ENCODE peak calls at places on chromosomes 6 and 20, in five cellular contexts. S, A, F, Z and K are unnamed samples.

GRCh38 chr20:2133318-2134183 is 31.9 kb downstream of the STK35 start:
- DNase-seq in A (peak; percentile 85), F (no peak), Z (peak; percentile 46), S (peak; percentile 77), K (no peak)

GRCh38 chr6:18506387-18507017 is 119.4 kb downstream of the RNF144B start:
- DNase-seq in A (peak; percentile 4), S (peak; percentile 21), Z (no peak), F (no peak), K (no peak)

GRCh38 chr6:37131104-37131959 is 38.6 kb upstream of the PIM1 start:
- DNase-seq in S (no peak), Z (peak; percentile 75), F (peak; percentile 84), A (peak; percentile 35), K (no peak)

GRCh38 chr6:17705428-17705777 is 1.3 kb downstream of the NUP153 start:
- DNase-seq in Z (peak; percentile 50), A (peak; percentile 78), F (peak; percentile 55), S (peak; percentile 82), K (no peak)

GRCh38 chr6:161417712-161418457 is 144.0 kb upstream of the AGPAT4 start:
- DNase-seq in S (peak; percentile 93), A (peak; percentile 98), Z (no peak), F (no peak), K (peak; percentile 73)

GRCh38 chr20:50353289-50353961 is 156.8 kb upstream of the PTPN1 start:
- DNase-seq in Z (no peak), S (no peak), F (peak; percentile 18), A (no peak), K (no peak)

GRCh38 chr20:11544029-11544678 is 373.5 kb upstream of the BTBD3 start:
- DNase-seq in S (peak; percentile 85), A (peak; percentile 68), Z (no peak), F (peak; percentile 59), K (peak; percentile 70)

GRCh38 chr6:1574083-1574761 is 35.5 kb upstream of the FOXC1 start:
- DNase-seq in S (no peak), Z (no peak), F (no peak), A (no peak), K (no peak)

GRCh38 chr20:50969912-50970311 is 11.3 kb downstream of the MOCS3 start:
- DNase-seq in S (no peak), A (no peak), F (no peak), Z (no peak), K (no peak)

GRCh38 chr6:132819405-132820145 is 5.2 kb downstream of the RPS12 start:
- DNase-seq in A (peak; percentile 63), S (peak; percentile 42), Z (no peak), F (no peak), K (no peak)

GRCh38 chr20:25071722-25072121 is 10.2 kb downstream of the VSX1 start:
- DNase-seq in F (no peak), S (no peak), Z (no peak), A (no peak), K (no peak)
- TF ChIP-seq CTCF in F (no peak), S (no peak), Z (no peak), A (no peak), K (no peak)

DNA sequence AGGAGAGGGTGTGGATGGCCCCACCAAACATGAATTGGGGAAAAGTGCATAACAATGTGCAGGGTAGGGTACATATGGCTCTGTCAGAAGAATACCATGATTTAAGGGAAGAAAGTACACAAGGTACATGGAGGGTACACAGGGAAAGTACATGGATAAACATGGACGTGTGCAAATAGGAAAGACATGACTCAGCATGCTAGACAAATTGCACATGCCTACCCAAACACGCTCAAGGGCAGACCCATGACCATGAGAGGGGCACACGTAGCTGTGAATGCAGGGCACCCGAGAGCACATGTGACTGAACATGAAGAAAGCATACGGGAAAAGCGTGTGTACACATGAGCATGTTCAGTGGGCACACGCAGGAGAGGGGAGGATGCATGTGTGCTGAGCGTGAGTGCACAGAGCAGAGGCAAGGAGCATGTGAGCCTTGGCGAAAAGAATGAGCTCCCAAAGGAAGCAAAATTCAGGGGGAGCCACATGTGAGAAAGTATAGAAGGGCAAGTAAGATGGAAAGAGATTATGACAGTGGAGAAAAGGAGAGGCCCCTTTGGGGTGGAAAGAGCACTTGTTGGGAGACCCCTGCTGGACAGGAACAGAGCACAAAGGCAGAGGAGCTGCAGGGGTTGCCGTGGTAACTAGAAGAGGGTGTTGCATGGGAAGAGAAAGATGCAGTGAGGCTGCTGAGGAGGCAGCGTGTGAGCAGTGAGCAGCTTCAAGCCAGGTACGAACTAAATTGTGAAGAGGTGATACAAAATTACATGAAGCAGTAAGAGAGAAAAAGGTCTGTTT is 17.8 kb downstream of the OR2H2 start:
- DNase-seq in Z (no peak), S (peak; percentile 29), F (no peak), A (no peak), K (no peak)
- TF ChIP-seq CTCF in Z (no peak), S (peak; percentile 19), F (no peak), A (peak; percentile 23), K (peak; percentile 32)

DNA sequence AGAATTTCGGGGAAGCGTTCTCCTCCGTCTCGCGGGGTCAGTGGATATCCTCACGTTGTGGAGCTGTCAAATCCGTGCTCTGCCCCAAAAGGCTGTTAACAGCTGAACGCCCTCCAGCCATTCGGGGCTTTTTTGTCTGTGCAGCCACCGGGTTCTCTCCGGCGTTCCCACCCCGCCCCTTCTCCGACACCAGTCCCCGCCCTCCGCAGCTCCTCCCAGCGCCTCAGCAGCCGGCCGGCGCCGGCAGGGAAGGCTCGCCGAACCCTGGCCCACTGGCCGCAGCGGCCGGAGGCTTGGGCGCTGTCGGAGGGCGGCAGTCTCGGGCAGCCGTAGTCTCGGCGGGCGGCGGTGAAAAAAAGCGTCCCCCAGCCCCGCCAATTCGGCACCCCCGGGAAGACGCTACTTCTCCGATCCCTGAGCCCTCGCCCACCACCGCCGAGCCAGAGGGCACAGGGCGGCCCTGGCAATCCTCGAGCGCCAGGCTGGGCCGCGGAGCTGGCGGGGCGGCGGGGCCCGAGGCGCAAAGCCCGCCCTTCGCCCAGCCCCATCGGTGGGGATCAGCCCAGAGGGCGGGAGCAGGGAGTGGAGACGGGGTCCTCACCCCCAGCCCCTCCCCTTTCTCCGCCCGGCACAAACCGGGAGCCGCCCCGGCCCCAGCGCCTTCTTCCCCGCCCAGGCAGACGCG is at the start of gene SESN1:
- DNase-seq in S (peak; percentile 93), Z (peak; percentile 95), A (peak; percentile 88), F (peak; percentile 93), K (peak; percentile 46)
- TF ChIP-seq CTCF in S (no peak), Z (no peak), A (no peak), F (no peak), K (peak; percentile 12)

DNA sequence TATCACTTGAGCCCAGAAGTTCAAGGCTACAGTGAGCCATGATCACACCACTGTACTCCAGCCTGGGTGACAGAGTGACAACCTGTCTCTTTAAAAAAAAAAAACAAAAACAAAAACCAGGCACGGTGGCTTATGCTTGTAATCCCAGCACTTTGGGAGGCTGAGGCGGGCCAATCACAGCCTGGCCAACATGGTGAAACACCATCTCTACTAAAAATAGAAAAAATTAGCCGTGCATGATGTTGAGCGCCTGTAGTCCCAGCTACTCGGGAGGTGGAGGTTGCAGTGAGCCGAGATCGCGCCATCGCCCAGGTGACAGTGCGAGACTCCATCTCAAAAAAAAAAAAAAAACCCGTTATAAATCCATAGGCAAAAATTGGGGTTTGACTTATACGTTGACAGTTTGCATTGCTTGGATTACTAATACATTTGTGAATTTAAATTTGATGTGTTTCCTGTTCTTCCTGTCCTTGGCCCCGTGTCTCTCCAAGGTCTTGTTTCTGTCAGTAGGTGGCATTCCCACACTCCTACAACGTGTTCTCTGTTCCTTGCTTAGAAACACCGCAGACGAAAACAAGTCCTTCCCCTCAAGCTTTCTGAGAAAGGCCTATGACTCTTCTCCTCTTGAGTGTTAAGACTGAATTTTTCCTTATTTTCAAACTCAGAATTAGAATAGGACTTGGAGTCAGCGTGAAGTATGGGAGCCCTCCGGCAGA is 147.0 kb downstream of the DTNBP1 start:
- DNase-seq in A (no peak), F (no peak), S (no peak), Z (no peak), K (no peak)
- TF ChIP-seq CTCF in A (no peak), F (no peak), S (no peak), Z (no peak), K (peak; percentile 32)